ENCODE peak calls at places on chromosome 6, in eight cellular contexts. R is CD4-positive, alpha-beta memory T cell; J is activated CD4-positive, alpha-beta T cell treated with anti-CD3 and anti-CD28 coated beads for 48 hours; S is epithelial cell of proximal tubule; I is stimulated activated CD4-positive, alpha-beta T cell treated with anti-CD3 and anti-CD28 coated beads, Interleukin-12 subunit alpha, Interleukin-12 subunit beta, amount 100 ng/mL, for 4 hours; C is GM23338; F is hepatocyte; P is ELF-1. L is an unnamed sample.

GRCh38 chr6:124590001-124590400 is 372.2 kb upstream of the RNF217 start:
- DNase-seq in P (peak; percentile 61), R (no peak), J (no peak), I (no peak), C (no peak), F (no peak), S (peak; percentile 1), L (no peak)

GRCh38 chr6:166364480-166364879 is 18.3 kb downstream of the MPC1 start:
- DNase-seq in P (no peak), I (no peak), C (no peak), R (no peak), J (no peak), F (no peak), S (no peak), L (no peak)

GRCh38 chr6:158381214-158381613 is 68.9 kb downstream of the TULP4 start:
- DNase-seq in I (no peak), F (no peak), C (no peak), R (no peak), P (no peak), J (no peak), S (no peak), L (no peak)

GRCh38 chr6:4209201-4209600 is 73.8 kb upstream of the ECI2 start:
- DNase-seq in I (no peak), C (no peak), F (no peak), S (no peak), P (no peak), R (no peak), J (no peak), L (no peak)

GRCh38 chr6:111061493-111061892 is 25.8 kb upstream of the SLC16A10 start:
- DNase-seq in I (no peak), R (no peak), P (no peak), S (no peak), C (no peak), F (no peak), J (no peak), L (no peak)

GRCh38 chr6:13360671-13361540 is 32.6 kb upstream of the TBC1D7 start:
- DNase-seq in P (no peak), J (no peak), R (no peak), I (no peak), F (no peak), S (no peak), C (no peak), L (no peak)

GRCh38 chr6:52152692-52153091 is 33.5 kb upstream of the IL17A start:
- DNase-seq in F (peak; percentile 19), I (no peak), P (peak; percentile 80), C (peak; percentile 52), S (no peak), R (no peak), J (no peak), L (no peak)

GRCh38 chr6:105452924-105453756 is 50.3 kb upstream of the PREP start:
- DNase-seq in P (no peak), F (no peak), C (no peak), I (peak; percentile 5), S (no peak), R (peak; percentile 48), J (peak; percentile 13), L (no peak)

GRCh38 chr6:148969679-148970078 is 222.8 kb downstream of the UST start:
- DNase-seq in C (peak; percentile 49), S (no peak), R (no peak), F (peak; percentile 37), I (no peak), P (peak; percentile 54), J (no peak), L (no peak)

GRCh38 chr6:137233561-137234504 is 14.6 kb upstream of the IFNGR1 start:
- DNase-seq in I (no peak), R (no peak), S (peak; percentile 98), F (peak; percentile 63), P (no peak), J (no peak), C (no peak), L (no peak)